ENCODE peak calls at places on chromosome 7, in eight cellular contexts. Z is NCI-H187; U is lung; M is GOT3; L is germinal center; G is activated CD8-positive, alpha-beta memory T cell treated with anti-CD3 and anti-CD28 coated beads, Interleukin-2, amount 50 U/mL, for 4 hours; A is BJ; I is left cardiac atrium. P is an unnamed sample.
A peak's percentile ranks its signal among the peaks of the same experiment; 100 is the strongest.

GRCh38 chr7:151796091-151796870 is 80.6 kb downstream of the PRKAG2 start:
- DNase-seq in L (no peak), U (no peak), I (peak; percentile 68), Z (no peak), A (no peak), G (no peak), M (no peak), P (no peak)

GRCh38 chr7:80941206-80941758 is 22.4 kb upstream of the SEMA3C start:
- DNase-seq in L (no peak), M (no peak), I (no peak), U (no peak), G (no peak), Z (no peak), A (peak; percentile 64), P (no peak)

GRCh38 chr7:100847360-100847759 is 5.2 kb upstream of the SLC12A9 start:
- DNase-seq in G (no peak), A (no peak), M (no peak), I (no peak), L (no peak), Z (no peak), U (no peak), P (no peak)

GRCh38 chr7:112226701-112227276 is 20.3 kb downstream of the ZNF277 start:
- DNase-seq in I (no peak), M (no peak), L (no peak), A (no peak), Z (no peak), G (no peak), U (no peak), P (no peak)

GRCh38 chr7:136405931-136406777 is 429.0 kb upstream of the MTPN start:
- DNase-seq in A (peak; percentile 1), L (peak; percentile 32), Z (peak; percentile 47), M (no peak), U (no peak), I (no peak), G (no peak), P (no peak)

GRCh38 chr7:103689262-103689661 is 243.3 kb upstream of the SLC26A5 start:
- DNase-seq in U (no peak), Z (no peak), M (no peak), A (no peak), G (no peak), L (no peak), I (no peak), P (no peak)

GRCh38 chr7:45884136-45884535 is 4.2 kb upstream of the IGFBP1 start:
- DNase-seq in M (no peak), A (no peak), L (no peak), Z (no peak), G (no peak), I (no peak), U (no peak), P (no peak)

GRCh38 chr7:112869111-112869774 is 79.0 kb upstream of the TMEM168 start:
- DNase-seq in Z (no peak), M (no peak), U (peak; percentile 38), A (no peak), G (peak; percentile 44), L (peak; percentile 44), I (no peak), P (no peak)

GRCh38 chr7:28125381-28126046 is 55.1 kb downstream of the JAZF1 start:
- DNase-seq in G (no peak), L (no peak), U (no peak), M (no peak), I (no peak), Z (no peak), A (no peak), P (no peak)

GRCh38 chr7:24786941-24787340 is 29.7 kb upstream of the GSDME start:
- DNase-seq in Z (no peak), U (no peak), G (no peak), A (peak; percentile 77), M (peak; percentile 58), L (no peak), I (no peak), P (no peak)

GRCh38 chr7:107995184-107996071 is 7.5 kb downstream of the LAMB1 start:
- DNase-seq in I (no peak), U (no peak), G (no peak), A (no peak), Z (no peak), M (no peak), L (no peak), P (peak; percentile 34)

GRCh38 chr7:63008366-63008765 is 990.3 kb upstream of the ZNF722 start:
- DNase-seq in L (no peak), Z (no peak), I (no peak), A (no peak), G (no peak), U (no peak), M (no peak), P (no peak)

GRCh38 chr7:70647801-70648491 is 484.0 kb upstream of the GALNT17 start:
- DNase-seq in Z (no peak), G (peak; percentile 78), I (no peak), L (no peak), A (no peak), U (no peak), M (no peak), P (no peak)

GRCh38 chr7:121395494-121395960 is 581 bp downstream of the FAM3C start:
- DNase-seq in U (no peak), L (peak; percentile 62), G (peak; percentile 56), Z (no peak), M (no peak), A (no peak), I (no peak), P (no peak)

GRCh38 chr7:157678503-157678902 is 341.7 kb downstream of the DNAJB6 start:
- DNase-seq in G (no peak), I (no peak), U (no peak), A (no peak), Z (no peak), M (no peak), L (no peak), P (no peak)

GRCh38 chr7:132311747-132312146 is 264.5 kb downstream of the PLXNA4 start:
- DNase-seq in I (no peak), G (no peak), Z (no peak), M (no peak), L (no peak), U (no peak), A (no peak), P (no peak)

GRCh38 chr7:132764762-132765161 is 188.5 kb upstream of the PLXNA4 start:
- DNase-seq in Z (no peak), L (no peak), A (no peak), G (no peak), I (no peak), M (no peak), U (no peak), P (no peak)